ENCODE peak calls at places on chromosomes 2 and 18, in eight cellular contexts. One of them, this sample, is unnamed.

GRCh38 chr18:47754311-47755101 is 176.0 kb downstream of the SMAD2 start:
- DNase-seq in hippocampal formation: no peak
- DNase-seq in activated T-helper 1 cell treated with Interleukin-2 at 50 U/mL for 16 hours: peak; percentile 24
- DNase-seq in activated CD4-positive, CD25-positive, alpha-beta regulatory T cell: no peak
- DNase-seq in AML-193: peak; percentile 16
- DNase-seq in psoas muscle: no peak
- DNase-seq in GM12891: peak; percentile 64
- DNase-seq in spleen: no peak
- DNase-seq in this sample: no peak

GRCh38 chr18:41504316-41504715 is 450.7 kb upstream of the PIK3C3 start:
- DNase-seq in GM12891: no peak
- DNase-seq in spleen: no peak
- DNase-seq in activated T-helper 1 cell treated with Interleukin-2 at 50 U/mL for 16 hours: no peak
- DNase-seq in activated CD4-positive, CD25-positive, alpha-beta regulatory T cell: no peak
- DNase-seq in psoas muscle: no peak
- DNase-seq in AML-193: no peak
- DNase-seq in hippocampal formation: no peak
- DNase-seq in this sample: no peak

GRCh38 chr18:77297919-77298571 is 48.4 kb downstream of the GALR1 start:
- DNase-seq in activated T-helper 1 cell treated with Interleukin-2 at 50 U/mL for 16 hours: no peak
- DNase-seq in psoas muscle: no peak
- DNase-seq in AML-193: no peak
- DNase-seq in hippocampal formation: no peak
- DNase-seq in GM12891: no peak
- DNase-seq in activated CD4-positive, CD25-positive, alpha-beta regulatory T cell: no peak
- DNase-seq in spleen: no peak
- DNase-seq in this sample: no peak

GRCh38 chr2:89851583-89851905 is 1160.1 kb downstream of the RPIA start:
- DNase-seq in activated T-helper 1 cell treated with Interleukin-2 at 50 U/mL for 16 hours: no peak
- DNase-seq in spleen: no peak
- DNase-seq in hippocampal formation: no peak
- DNase-seq in activated CD4-positive, CD25-positive, alpha-beta regulatory T cell: no peak
- DNase-seq in psoas muscle: no peak
- DNase-seq in AML-193: no peak
- DNase-seq in GM12891: no peak
- DNase-seq in this sample: no peak

GRCh38 chr2:241035142-241035817 is 36.9 kb downstream of the SNED1 start:
- DNase-seq in AML-193: no peak
- DNase-seq in activated CD4-positive, CD25-positive, alpha-beta regulatory T cell: no peak
- DNase-seq in psoas muscle: no peak
- DNase-seq in hippocampal formation: no peak
- DNase-seq in spleen: peak; percentile 76
- DNase-seq in activated T-helper 1 cell treated with Interleukin-2 at 50 U/mL for 16 hours: peak; percentile 55
- DNase-seq in GM12891: no peak
- DNase-seq in this sample: no peak

GRCh38 chr2:154794328-154794870 is 95.9 kb downstream of the KCNJ3 start:
- DNase-seq in AML-193: no peak
- DNase-seq in activated CD4-positive, CD25-positive, alpha-beta regulatory T cell: no peak
- DNase-seq in activated T-helper 1 cell treated with Interleukin-2 at 50 U/mL for 16 hours: no peak
- DNase-seq in spleen: no peak
- DNase-seq in hippocampal formation: peak; percentile 50
- DNase-seq in psoas muscle: no peak
- DNase-seq in GM12891: no peak
- DNase-seq in this sample: no peak

GRCh38 chr2:37415128-37415817 is 70.8 kb downstream of the QPCT start:
- DNase-seq in AML-193: peak; percentile 13
- DNase-seq in hippocampal formation: no peak
- DNase-seq in spleen: no peak
- DNase-seq in psoas muscle: no peak
- DNase-seq in GM12891: no peak
- DNase-seq in activated CD4-positive, CD25-positive, alpha-beta regulatory T cell: no peak
- DNase-seq in activated T-helper 1 cell treated with Interleukin-2 at 50 U/mL for 16 hours: no peak
- DNase-seq in this sample: no peak

GRCh38 chr2:48248251-48248933 is 281.6 kb upstream of the STON1 start:
- DNase-seq in psoas muscle: no peak
- DNase-seq in spleen: no peak
- DNase-seq in hippocampal formation: no peak
- DNase-seq in activated CD4-positive, CD25-positive, alpha-beta regulatory T cell: no peak
- DNase-seq in AML-193: no peak
- DNase-seq in GM12891: no peak
- DNase-seq in activated T-helper 1 cell treated with Interleukin-2 at 50 U/mL for 16 hours: no peak
- DNase-seq in this sample: no peak

GRCh38 chr2:96792772-96793749 is 23.0 kb upstream of the CNNM3 start:
- DNase-seq in activated T-helper 1 cell treated with Interleukin-2 at 50 U/mL for 16 hours: no peak
- DNase-seq in spleen: peak; percentile 72
- DNase-seq in psoas muscle: no peak
- DNase-seq in activated CD4-positive, CD25-positive, alpha-beta regulatory T cell: no peak
- DNase-seq in hippocampal formation: no peak
- DNase-seq in AML-193: no peak
- DNase-seq in GM12891: no peak
- DNase-seq in this sample: no peak

GRCh38 chr18:75062297-75062886 is 146.5 kb downstream of the PTGR3 start:
- DNase-seq in spleen: no peak
- DNase-seq in GM12891: no peak
- DNase-seq in AML-193: no peak
- DNase-seq in hippocampal formation: no peak
- DNase-seq in activated CD4-positive, CD25-positive, alpha-beta regulatory T cell: no peak
- DNase-seq in psoas muscle: no peak
- DNase-seq in activated T-helper 1 cell treated with Interleukin-2 at 50 U/mL for 16 hours: no peak
- DNase-seq in this sample: no peak

GRCh38 chr2:3169106-3169870 is 208.3 kb downstream of the EIPR1 start:
- DNase-seq in AML-193: no peak
- DNase-seq in activated CD4-positive, CD25-positive, alpha-beta regulatory T cell: no peak
- DNase-seq in spleen: peak; percentile 47
- DNase-seq in psoas muscle: no peak
- DNase-seq in hippocampal formation: no peak
- DNase-seq in GM12891: no peak
- DNase-seq in activated T-helper 1 cell treated with Interleukin-2 at 50 U/mL for 16 hours: no peak
- DNase-seq in this sample: no peak

GRCh38 chr18:741931-742512 is 29.6 kb upstream of the ENOSF1 start:
- DNase-seq in psoas muscle: no peak
- DNase-seq in spleen: no peak
- DNase-seq in activated T-helper 1 cell treated with Interleukin-2 at 50 U/mL for 16 hours: no peak
- DNase-seq in GM12891: peak; percentile 32
- DNase-seq in hippocampal formation: peak; percentile 46
- DNase-seq in activated CD4-positive, CD25-positive, alpha-beta regulatory T cell: no peak
- DNase-seq in AML-193: peak; percentile 60
- DNase-seq in this sample: no peak

GRCh38 chr18:49733321-49733720 is 80.0 kb downstream of the ACAA2 start:
- DNase-seq in activated CD4-positive, CD25-positive, alpha-beta regulatory T cell: no peak
- DNase-seq in hippocampal formation: no peak
- DNase-seq in psoas muscle: no peak
- DNase-seq in GM12891: no peak
- DNase-seq in activated T-helper 1 cell treated with Interleukin-2 at 50 U/mL for 16 hours: no peak
- DNase-seq in spleen: no peak
- DNase-seq in AML-193: no peak
- DNase-seq in this sample: no peak

GRCh38 chr2:217521820-217522219 is 481.0 kb downstream of the TNS1 start:
- DNase-seq in AML-193: no peak
- DNase-seq in psoas muscle: no peak
- DNase-seq in activated T-helper 1 cell treated with Interleukin-2 at 50 U/mL for 16 hours: no peak
- DNase-seq in hippocampal formation: no peak
- DNase-seq in spleen: no peak
- DNase-seq in GM12891: no peak
- DNase-seq in activated CD4-positive, CD25-positive, alpha-beta regulatory T cell: no peak
- DNase-seq in this sample: no peak

GRCh38 chr2:42663106-42663755 is 94.8 kb downstream of the MTA3 start:
- DNase-seq in AML-193: peak; percentile 64
- DNase-seq in GM12891: peak; percentile 42
- DNase-seq in hippocampal formation: peak; percentile 76
- DNase-seq in spleen: peak; percentile 85
- DNase-seq in activated T-helper 1 cell treated with Interleukin-2 at 50 U/mL for 16 hours: peak; percentile 29
- DNase-seq in activated CD4-positive, CD25-positive, alpha-beta regulatory T cell: peak; percentile 23
- DNase-seq in psoas muscle: peak; percentile 47
- DNase-seq in this sample: peak; percentile 25